ENCODE peak calls at places on chromosomes 16 and 17, in eight cellular contexts. One of them, this sample, is unnamed. For H3K9me3, the result is how much of the 10 kb centered on the place peaks cover.

GRCh38 chr16:17134586-17134985 is 336.2 kb downstream of the XYLT1 start:
- DNase-seq in IMR-90: no peak
- DNase-seq in Peyer's patch: peak
- DNase-seq in esophagus squamous epithelium: no peak
- DNase-seq in thyroid gland: no peak
- DNase-seq in stomach: no peak
- DNase-seq in transverse colon: no peak
- DNase-seq in K562: no peak
- DNase-seq in this sample: no peak

GRCh38 chr17:45907720-45908395 is 13.5 kb downstream of the MAPT start:
- DNase-seq in IMR-90: no peak
- DNase-seq in Peyer's patch: no peak
- DNase-seq in esophagus squamous epithelium: no peak
- DNase-seq in thyroid gland: no peak
- DNase-seq in stomach: no peak
- DNase-seq in transverse colon: no peak
- DNase-seq in K562: no peak
- DNase-seq in this sample: no peak

GRCh38 chr17:77963441-77963840 is 4.9 kb downstream of the TNRC6C start:
- DNase-seq in IMR-90: peak
- DNase-seq in Peyer's patch: peak
- DNase-seq in esophagus squamous epithelium: no peak
- DNase-seq in thyroid gland: peak
- DNase-seq in stomach: no peak
- DNase-seq in transverse colon: peak
- DNase-seq in K562: peak
- DNase-seq in this sample: peak

GRCh38 chr16:24036614-24037013 is 200.8 kb downstream of the PRKCB start:
- DNase-seq in IMR-90: peak
- DNase-seq in Peyer's patch: peak
- DNase-seq in esophagus squamous epithelium: no peak
- DNase-seq in thyroid gland: no peak
- DNase-seq in stomach: peak
- DNase-seq in transverse colon: peak
- DNase-seq in K562: peak
- DNase-seq in this sample: peak

GRCh38 chr17:1758812-1759211 is 3.0 kb upstream of the SERPINF1 start:
- DNase-seq in IMR-90: no peak
- DNase-seq in Peyer's patch: no peak
- DNase-seq in esophagus squamous epithelium: no peak
- DNase-seq in thyroid gland: no peak
- DNase-seq in stomach: no peak
- DNase-seq in transverse colon: no peak
- DNase-seq in K562: no peak
- DNase-seq in this sample: no peak

GRCh38 chr16:64253114-64253513 is 868.7 kb downstream of the CDH11 start:
- DNase-seq in IMR-90: no peak
- DNase-seq in Peyer's patch: no peak
- DNase-seq in esophagus squamous epithelium: no peak
- DNase-seq in thyroid gland: no peak
- DNase-seq in stomach: no peak
- DNase-seq in transverse colon: no peak
- DNase-seq in K562: no peak
- DNase-seq in this sample: no peak

GRCh38 chr16:8120001-8120400 is 470.3 kb downstream of the TMEM114 start:
- DNase-seq in IMR-90: no peak
- DNase-seq in Peyer's patch: no peak
- DNase-seq in esophagus squamous epithelium: no peak
- DNase-seq in thyroid gland: no peak
- DNase-seq in stomach: no peak
- DNase-seq in transverse colon: no peak
- DNase-seq in K562: no peak
- DNase-seq in this sample: no peak

GRCh38 chr17:64354396-64354795 is 36.3 kb downstream of the PECAM1 start:
- DNase-seq in IMR-90: no peak
- DNase-seq in Peyer's patch: no peak
- DNase-seq in esophagus squamous epithelium: no peak
- DNase-seq in thyroid gland: no peak
- DNase-seq in stomach: no peak
- DNase-seq in transverse colon: no peak
- DNase-seq in K562: no peak
- DNase-seq in this sample: no peak

GRCh38 chr16:72819345-72819744 is 228.6 kb downstream of the ZFHX3 start:
- DNase-seq in IMR-90: peak
- DNase-seq in Peyer's patch: no peak
- DNase-seq in esophagus squamous epithelium: no peak
- DNase-seq in thyroid gland: no peak
- DNase-seq in stomach: no peak
- DNase-seq in transverse colon: no peak
- DNase-seq in K562: no peak
- DNase-seq in this sample: no peak

GRCh38 chr17:31329221-31329620 is 7.8 kb upstream of the EVI2A start:
- DNase-seq in IMR-90: peak
- DNase-seq in Peyer's patch: no peak
- DNase-seq in esophagus squamous epithelium: no peak
- DNase-seq in thyroid gland: no peak
- DNase-seq in stomach: no peak
- DNase-seq in transverse colon: no peak
- DNase-seq in K562: no peak
- DNase-seq in this sample: no peak

GRCh38 chr17:16820979-16821543 is 131.0 kb downstream of the CCDC144A start:
- DNase-seq in IMR-90: no peak
- DNase-seq in Peyer's patch: no peak
- DNase-seq in esophagus squamous epithelium: no peak
- DNase-seq in thyroid gland: no peak
- DNase-seq in stomach: no peak
- DNase-seq in transverse colon: no peak
- DNase-seq in K562: no peak
- DNase-seq in this sample: no peak

GRCh38 chr16:73339821-73340220 is 291.9 kb upstream of the ZFHX3 start:
- DNase-seq in IMR-90: no peak
- DNase-seq in Peyer's patch: no peak
- DNase-seq in esophagus squamous epithelium: no peak
- DNase-seq in thyroid gland: no peak
- DNase-seq in stomach: no peak
- DNase-seq in transverse colon: no peak
- DNase-seq in K562: no peak
- DNase-seq in this sample: no peak

GRCh38 chr17:15233971-15234370 is 31.2 kb downstream of the PMP22 start:
- DNase-seq in IMR-90: no peak
- DNase-seq in Peyer's patch: no peak
- DNase-seq in esophagus squamous epithelium: no peak
- DNase-seq in thyroid gland: no peak
- DNase-seq in stomach: no peak
- DNase-seq in transverse colon: no peak
- DNase-seq in K562: no peak
- DNase-seq in this sample: no peak

GRCh38 chr16:56332464-56333079 is 92.8 kb downstream of the AMFR start:
- DNase-seq in IMR-90: peak
- DNase-seq in Peyer's patch: peak
- DNase-seq in esophagus squamous epithelium: no peak
- DNase-seq in thyroid gland: peak
- DNase-seq in stomach: peak
- DNase-seq in transverse colon: peak
- DNase-seq in K562: peak
- DNase-seq in this sample: peak

GRCh38 chr17:16313159-16314090 is 39.8 kb downstream of the CENPV start:
- DNase-seq in IMR-90: peak
- DNase-seq in Peyer's patch: peak
- DNase-seq in esophagus squamous epithelium: no peak
- DNase-seq in thyroid gland: no peak
- DNase-seq in stomach: no peak
- DNase-seq in transverse colon: no peak
- DNase-seq in K562: peak
- DNase-seq in this sample: no peak

GRCh38 chr16:8975039-8975438 is 11.3 kb upstream of the USP7 start:
- DNase-seq in IMR-90: no peak
- DNase-seq in Peyer's patch: no peak
- DNase-seq in esophagus squamous epithelium: no peak
- DNase-seq in thyroid gland: no peak
- DNase-seq in stomach: no peak
- DNase-seq in transverse colon: no peak
- DNase-seq in K562: no peak
- DNase-seq in this sample: no peak

GRCh38 chr16:30571444-30572322 is at the start of gene ZNF688:
- DNase-seq in IMR-90: peak
- DNase-seq in Peyer's patch: peak
- DNase-seq in esophagus squamous epithelium: peak
- DNase-seq in thyroid gland: peak
- DNase-seq in stomach: peak
- DNase-seq in transverse colon: peak
- DNase-seq in K562: peak
- DNase-seq in this sample: peak

GRCh38 chr17:7220593-7221280 is 999 bp downstream of the ACADVL start:
- DNase-seq in IMR-90: peak
- DNase-seq in Peyer's patch: peak
- DNase-seq in esophagus squamous epithelium: no peak
- DNase-seq in thyroid gland: peak
- DNase-seq in stomach: peak
- DNase-seq in transverse colon: peak
- DNase-seq in K562: no peak
- DNase-seq in this sample: no peak

GRCh38 chr17:45149669-45150603 is 1.7 kb downstream of the HEXIM1 start:
- DNase-seq in IMR-90: peak
- DNase-seq in Peyer's patch: peak
- DNase-seq in esophagus squamous epithelium: no peak
- DNase-seq in thyroid gland: peak
- DNase-seq in stomach: peak
- DNase-seq in transverse colon: peak
- DNase-seq in K562: peak
- DNase-seq in this sample: peak

GRCh38 chr17:30345527-30346075 is 11.7 kb upstream of the TMIGD1 start:
- DNase-seq in IMR-90: no peak
- DNase-seq in Peyer's patch: peak
- DNase-seq in esophagus squamous epithelium: no peak
- DNase-seq in thyroid gland: no peak
- DNase-seq in stomach: no peak
- DNase-seq in transverse colon: no peak
- DNase-seq in K562: peak
- DNase-seq in this sample: no peak

GRCh38 chr16:86018487-86018886 is 119.5 kb downstream of the IRF8 start:
- DNase-seq in IMR-90: peak
- DNase-seq in Peyer's patch: peak
- DNase-seq in esophagus squamous epithelium: no peak
- DNase-seq in thyroid gland: peak
- DNase-seq in stomach: no peak
- DNase-seq in transverse colon: peak
- DNase-seq in K562: no peak
- DNase-seq in this sample: no peak

GRCh38 chr16:10405386-10405939 is 19.6 kb downstream of the ATF7IP2 start:
- DNase-seq in IMR-90: peak
- DNase-seq in Peyer's patch: no peak
- DNase-seq in esophagus squamous epithelium: no peak
- DNase-seq in thyroid gland: no peak
- DNase-seq in stomach: no peak
- DNase-seq in transverse colon: no peak
- DNase-seq in K562: peak
- DNase-seq in this sample: no peak

GRCh38 chr16:10402975-10403374 is 17.1 kb downstream of the ATF7IP2 start:
- DNase-seq in IMR-90: no peak
- DNase-seq in Peyer's patch: no peak
- DNase-seq in esophagus squamous epithelium: no peak
- DNase-seq in thyroid gland: no peak
- DNase-seq in stomach: no peak
- DNase-seq in transverse colon: no peak
- DNase-seq in K562: no peak
- DNase-seq in this sample: no peak

GRCh38 chr16:10410469-10410868 is 24.6 kb downstream of the ATF7IP2 start:
- DNase-seq in IMR-90: no peak
- DNase-seq in Peyer's patch: no peak
- DNase-seq in esophagus squamous epithelium: no peak
- DNase-seq in thyroid gland: no peak
- DNase-seq in stomach: no peak
- DNase-seq in transverse colon: no peak
- DNase-seq in K562: no peak
- DNase-seq in this sample: no peak

GRCh38 chr16:10412935-10413601 is 27.2 kb downstream of the ATF7IP2 start:
- DNase-seq in IMR-90: no peak
- DNase-seq in Peyer's patch: no peak
- DNase-seq in esophagus squamous epithelium: no peak
- DNase-seq in thyroid gland: no peak
- DNase-seq in stomach: no peak
- DNase-seq in transverse colon: no peak
- DNase-seq in K562: no peak
- DNase-seq in this sample: no peak

GRCh38 chr16:10408824-10409381 is 23.0 kb downstream of the ATF7IP2 start:
- DNase-seq in IMR-90: no peak
- DNase-seq in Peyer's patch: no peak
- DNase-seq in esophagus squamous epithelium: no peak
- DNase-seq in thyroid gland: no peak
- DNase-seq in stomach: no peak
- DNase-seq in transverse colon: no peak
- DNase-seq in K562: no peak
- DNase-seq in this sample: no peak
- H3K9me3 ChIP-seq in IMR-90: under half
- H3K9me3 ChIP-seq in Peyer's patch: under half
- H3K9me3 ChIP-seq in esophagus squamous epithelium: under half
- H3K9me3 ChIP-seq in thyroid gland: under half
- H3K9me3 ChIP-seq in stomach: half or more
- H3K9me3 ChIP-seq in transverse colon: half or more
- H3K9me3 ChIP-seq in K562: under half
- H3K9me3 ChIP-seq in this sample: under half

GRCh38 chr16:11145173-11145820 is 110.7 kb downstream of the SOCS1 start:
- DNase-seq in IMR-90: peak
- DNase-seq in Peyer's patch: no peak
- DNase-seq in esophagus squamous epithelium: no peak
- DNase-seq in thyroid gland: no peak
- DNase-seq in stomach: no peak
- DNase-seq in transverse colon: no peak
- DNase-seq in K562: no peak
- DNase-seq in this sample: no peak
- TF ChIP-seq POLR2A in IMR-90: no peak
- TF ChIP-seq POLR2A in Peyer's patch: no peak
- TF ChIP-seq POLR2A in esophagus squamous epithelium: no peak
- TF ChIP-seq POLR2A in thyroid gland: no peak
- TF ChIP-seq POLR2A in stomach: no peak
- TF ChIP-seq POLR2A in transverse colon: no peak
- TF ChIP-seq POLR2A in K562: no peak
- TF ChIP-seq POLR2A in this sample: no peak

GRCh38 chr16:81514041-81514559 is 69.5 kb downstream of the CMIP start:
- DNase-seq in IMR-90: no peak
- DNase-seq in Peyer's patch: peak
- DNase-seq in esophagus squamous epithelium: no peak
- DNase-seq in thyroid gland: no peak
- DNase-seq in stomach: no peak
- DNase-seq in transverse colon: no peak
- DNase-seq in K562: peak
- DNase-seq in this sample: no peak
- TF ChIP-seq CTCF in IMR-90: no peak
- TF ChIP-seq CTCF in Peyer's patch: no peak
- TF ChIP-seq CTCF in esophagus squamous epithelium: no peak
- TF ChIP-seq CTCF in thyroid gland: no peak
- TF ChIP-seq CTCF in stomach: no peak
- TF ChIP-seq CTCF in transverse colon: no peak
- TF ChIP-seq CTCF in K562: no peak
- TF ChIP-seq CTCF in this sample: no peak

DNA sequence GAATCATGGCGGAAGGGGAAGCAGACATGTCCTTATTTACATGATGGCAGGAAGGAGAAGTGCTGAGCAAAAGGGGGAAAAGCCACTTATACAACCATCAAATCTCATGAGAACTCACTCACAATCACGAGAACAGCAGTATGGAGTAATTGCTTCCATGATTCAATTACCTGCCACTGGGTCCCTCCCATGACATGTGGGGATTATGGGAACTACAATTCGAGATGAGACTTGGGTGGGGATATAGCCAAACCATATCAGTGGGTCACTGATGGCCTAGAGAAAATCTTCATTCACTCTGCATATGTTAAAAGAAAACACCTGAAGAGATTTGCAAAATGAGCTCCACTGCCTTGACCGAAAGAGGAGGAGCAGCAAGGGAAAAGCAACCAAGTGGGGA is 130.3 kb upstream of the FAM20A start:
- DNase-seq in IMR-90: no peak
- DNase-seq in Peyer's patch: no peak
- DNase-seq in esophagus squamous epithelium: no peak
- DNase-seq in thyroid gland: no peak
- DNase-seq in stomach: no peak
- DNase-seq in transverse colon: no peak
- DNase-seq in K562: no peak
- DNase-seq in this sample: no peak
- H3K9me3 ChIP-seq in IMR-90: under half
- H3K9me3 ChIP-seq in Peyer's patch: under half
- H3K9me3 ChIP-seq in esophagus squamous epithelium: under half
- H3K9me3 ChIP-seq in thyroid gland: under half
- H3K9me3 ChIP-seq in stomach: under half
- H3K9me3 ChIP-seq in transverse colon: under half
- H3K9me3 ChIP-seq in K562: under half
- H3K9me3 ChIP-seq in this sample: under half